ENCODE peak calls at places on chromosomes 5 and 9, in seven cellular contexts. One of them, this sample, is unnamed.

GRCh38 chr5:94276751-94277150 is 341.7 kb downstream of the KIAA0825 start:
- DNase-seq in C1 segment of cervical spinal cord: no peak
- DNase-seq in ascending aorta: no peak
- DNase-seq in skeletal muscle cell: peak; percentile 5
- DNase-seq in HuH-7.5: no peak
- DNase-seq in activated T-helper 1 cell treated with anti-CD3 and anti-CD28 coated beads, Interleukin-12 subunit alpha, Interleukin-12 subunit beta, Interleukin-2, Interleukin-4 antibody, amounts not matched to agents 30 ng/mL and 10 ng/mL and 1 ng/mL, durations not matched to agents 14 hours and 24 hours and 36 hours: no peak
- DNase-seq in esophagus muscularis mucosa: no peak
- DNase-seq in this sample: no peak

GRCh38 chr9:6567140-6567591 is 78.4 kb downstream of the GLDC start:
- DNase-seq in C1 segment of cervical spinal cord: no peak
- DNase-seq in ascending aorta: no peak
- DNase-seq in skeletal muscle cell: peak; percentile 87
- DNase-seq in HuH-7.5: no peak
- DNase-seq in activated T-helper 1 cell treated with anti-CD3 and anti-CD28 coated beads, Interleukin-12 subunit alpha, Interleukin-12 subunit beta, Interleukin-2, Interleukin-4 antibody, amounts not matched to agents 30 ng/mL and 10 ng/mL and 1 ng/mL, durations not matched to agents 14 hours and 24 hours and 36 hours: peak; percentile 9
- DNase-seq in esophagus muscularis mucosa: no peak
- DNase-seq in this sample: peak; percentile 41

GRCh38 chr5:132054697-132055440 is 5.6 kb upstream of the IL3 start:
- DNase-seq in C1 segment of cervical spinal cord: no peak
- DNase-seq in ascending aorta: peak; percentile 54
- DNase-seq in skeletal muscle cell: no peak
- DNase-seq in HuH-7.5: no peak
- DNase-seq in activated T-helper 1 cell treated with anti-CD3 and anti-CD28 coated beads, Interleukin-12 subunit alpha, Interleukin-12 subunit beta, Interleukin-2, Interleukin-4 antibody, amounts not matched to agents 30 ng/mL and 10 ng/mL and 1 ng/mL, durations not matched to agents 14 hours and 24 hours and 36 hours: no peak
- DNase-seq in esophagus muscularis mucosa: no peak
- DNase-seq in this sample: no peak

GRCh38 chr5:96278995-96279394 is 154.1 kb downstream of the PCSK1 start:
- DNase-seq in C1 segment of cervical spinal cord: no peak
- DNase-seq in ascending aorta: no peak
- DNase-seq in skeletal muscle cell: no peak
- DNase-seq in HuH-7.5: no peak
- DNase-seq in activated T-helper 1 cell treated with anti-CD3 and anti-CD28 coated beads, Interleukin-12 subunit alpha, Interleukin-12 subunit beta, Interleukin-2, Interleukin-4 antibody, amounts not matched to agents 30 ng/mL and 10 ng/mL and 1 ng/mL, durations not matched to agents 14 hours and 24 hours and 36 hours: no peak
- DNase-seq in esophagus muscularis mucosa: no peak
- DNase-seq in this sample: no peak

GRCh38 chr9:14315754-14316573 is 2.0 kb upstream of the NFIB start:
- DNase-seq in C1 segment of cervical spinal cord: peak; percentile 68
- DNase-seq in ascending aorta: peak; percentile 74
- DNase-seq in skeletal muscle cell: no peak
- DNase-seq in HuH-7.5: peak; percentile 32
- DNase-seq in activated T-helper 1 cell treated with anti-CD3 and anti-CD28 coated beads, Interleukin-12 subunit alpha, Interleukin-12 subunit beta, Interleukin-2, Interleukin-4 antibody, amounts not matched to agents 30 ng/mL and 10 ng/mL and 1 ng/mL, durations not matched to agents 14 hours and 24 hours and 36 hours: no peak
- DNase-seq in esophagus muscularis mucosa: no peak
- DNase-seq in this sample: peak; percentile 48

GRCh38 chr9:18495065-18495464 is 21.1 kb downstream of the ADAMTSL1 start:
- DNase-seq in C1 segment of cervical spinal cord: no peak
- DNase-seq in ascending aorta: no peak
- DNase-seq in skeletal muscle cell: no peak
- DNase-seq in HuH-7.5: no peak
- DNase-seq in activated T-helper 1 cell treated with anti-CD3 and anti-CD28 coated beads, Interleukin-12 subunit alpha, Interleukin-12 subunit beta, Interleukin-2, Interleukin-4 antibody, amounts not matched to agents 30 ng/mL and 10 ng/mL and 1 ng/mL, durations not matched to agents 14 hours and 24 hours and 36 hours: no peak
- DNase-seq in esophagus muscularis mucosa: no peak
- DNase-seq in this sample: no peak

GRCh38 chr9:6113819-6114218 is 98.4 kb upstream of the RANBP6 start:
- DNase-seq in C1 segment of cervical spinal cord: no peak
- DNase-seq in ascending aorta: no peak
- DNase-seq in skeletal muscle cell: no peak
- DNase-seq in HuH-7.5: no peak
- DNase-seq in activated T-helper 1 cell treated with anti-CD3 and anti-CD28 coated beads, Interleukin-12 subunit alpha, Interleukin-12 subunit beta, Interleukin-2, Interleukin-4 antibody, amounts not matched to agents 30 ng/mL and 10 ng/mL and 1 ng/mL, durations not matched to agents 14 hours and 24 hours and 36 hours: no peak
- DNase-seq in esophagus muscularis mucosa: no peak
- DNase-seq in this sample: no peak

GRCh38 chr5:79109527-79110492 is 1.8 kb upstream of the BHMT start:
- DNase-seq in C1 segment of cervical spinal cord: no peak
- DNase-seq in ascending aorta: no peak
- DNase-seq in skeletal muscle cell: no peak
- DNase-seq in HuH-7.5: no peak
- DNase-seq in activated T-helper 1 cell treated with anti-CD3 and anti-CD28 coated beads, Interleukin-12 subunit alpha, Interleukin-12 subunit beta, Interleukin-2, Interleukin-4 antibody, amounts not matched to agents 30 ng/mL and 10 ng/mL and 1 ng/mL, durations not matched to agents 14 hours and 24 hours and 36 hours: no peak
- DNase-seq in esophagus muscularis mucosa: no peak
- DNase-seq in this sample: peak; percentile 36

GRCh38 chr9:137138701-137139467 is at the start of gene GRIN1:
- DNase-seq in C1 segment of cervical spinal cord: no peak
- DNase-seq in ascending aorta: no peak
- DNase-seq in skeletal muscle cell: no peak
- DNase-seq in HuH-7.5: no peak
- DNase-seq in activated T-helper 1 cell treated with anti-CD3 and anti-CD28 coated beads, Interleukin-12 subunit alpha, Interleukin-12 subunit beta, Interleukin-2, Interleukin-4 antibody, amounts not matched to agents 30 ng/mL and 10 ng/mL and 1 ng/mL, durations not matched to agents 14 hours and 24 hours and 36 hours: peak; percentile 40
- DNase-seq in esophagus muscularis mucosa: no peak
- DNase-seq in this sample: no peak

GRCh38 chr5:7897014-7897600 is 28.2 kb downstream of the MTRR start:
- DNase-seq in C1 segment of cervical spinal cord: no peak
- DNase-seq in ascending aorta: no peak
- DNase-seq in skeletal muscle cell: no peak
- DNase-seq in HuH-7.5: no peak
- DNase-seq in activated T-helper 1 cell treated with anti-CD3 and anti-CD28 coated beads, Interleukin-12 subunit alpha, Interleukin-12 subunit beta, Interleukin-2, Interleukin-4 antibody, amounts not matched to agents 30 ng/mL and 10 ng/mL and 1 ng/mL, durations not matched to agents 14 hours and 24 hours and 36 hours: no peak
- DNase-seq in esophagus muscularis mucosa: no peak
- DNase-seq in this sample: peak; percentile 72

GRCh38 chr5:127725673-127726072 is 22.5 kb downstream of the CCDC192 start:
- DNase-seq in C1 segment of cervical spinal cord: no peak
- DNase-seq in ascending aorta: no peak
- DNase-seq in skeletal muscle cell: no peak
- DNase-seq in HuH-7.5: no peak
- DNase-seq in activated T-helper 1 cell treated with anti-CD3 and anti-CD28 coated beads, Interleukin-12 subunit alpha, Interleukin-12 subunit beta, Interleukin-2, Interleukin-4 antibody, amounts not matched to agents 30 ng/mL and 10 ng/mL and 1 ng/mL, durations not matched to agents 14 hours and 24 hours and 36 hours: no peak
- DNase-seq in esophagus muscularis mucosa: no peak
- DNase-seq in this sample: no peak

GRCh38 chr9:90013778-90014177 is 409.0 kb downstream of the GADD45G start:
- DNase-seq in C1 segment of cervical spinal cord: no peak
- DNase-seq in ascending aorta: no peak
- DNase-seq in skeletal muscle cell: no peak
- DNase-seq in HuH-7.5: no peak
- DNase-seq in activated T-helper 1 cell treated with anti-CD3 and anti-CD28 coated beads, Interleukin-12 subunit alpha, Interleukin-12 subunit beta, Interleukin-2, Interleukin-4 antibody, amounts not matched to agents 30 ng/mL and 10 ng/mL and 1 ng/mL, durations not matched to agents 14 hours and 24 hours and 36 hours: no peak
- DNase-seq in esophagus muscularis mucosa: no peak
- DNase-seq in this sample: no peak

GRCh38 chr5:127007522-127007921 is 22.8 kb downstream of the MARCHF3 start:
- DNase-seq in C1 segment of cervical spinal cord: no peak
- DNase-seq in ascending aorta: no peak
- DNase-seq in skeletal muscle cell: no peak
- DNase-seq in HuH-7.5: no peak
- DNase-seq in activated T-helper 1 cell treated with anti-CD3 and anti-CD28 coated beads, Interleukin-12 subunit alpha, Interleukin-12 subunit beta, Interleukin-2, Interleukin-4 antibody, amounts not matched to agents 30 ng/mL and 10 ng/mL and 1 ng/mL, durations not matched to agents 14 hours and 24 hours and 36 hours: no peak
- DNase-seq in esophagus muscularis mucosa: no peak
- DNase-seq in this sample: no peak

GRCh38 chr9:36282275-36282674 is 24.0 kb upstream of the GNE start:
- DNase-seq in C1 segment of cervical spinal cord: no peak
- DNase-seq in ascending aorta: no peak
- DNase-seq in skeletal muscle cell: no peak
- DNase-seq in HuH-7.5: no peak
- DNase-seq in activated T-helper 1 cell treated with anti-CD3 and anti-CD28 coated beads, Interleukin-12 subunit alpha, Interleukin-12 subunit beta, Interleukin-2, Interleukin-4 antibody, amounts not matched to agents 30 ng/mL and 10 ng/mL and 1 ng/mL, durations not matched to agents 14 hours and 24 hours and 36 hours: no peak
- DNase-seq in esophagus muscularis mucosa: no peak
- DNase-seq in this sample: no peak

This sample was measured in A549.